ENCODE peak calls at places on chromosome 19, in four cellular contexts. I is effector memory CD4-positive, alpha-beta T cell; E is right cardiac atrium; C is CD8-positive, alpha-beta memory T cell. N is an unnamed sample.

GRCh38 chr19:32330149-32330548 is 15.3 kb upstream of the ZNF507 start:
- DNase-seq in I (no peak), E (no peak), C (no peak), N (no peak)

GRCh38 chr19:7795555-7796161 is 32.6 kb downstream of the CLEC4M start:
- DNase-seq in I (no peak), E (no peak), C (no peak), N (no peak)

GRCh38 chr19:35347930-35348298 is 212 bp downstream of the FFAR1 start:
- DNase-seq in I (no peak), E (no peak), C (no peak), N (no peak)

GRCh38 chr19:19578241-19578640 is 40.2 kb downstream of the CILP2 start:
- DNase-seq in I (no peak), E (no peak), C (no peak), N (no peak)

GRCh38 chr19:3808420-3809143 is 22.4 kb upstream of the MATK start:
- DNase-seq in I (no peak), E (no peak), C (no peak), N (no peak)

GRCh38 chr19:54462713-54463530 is 656 bp downstream of the LENG9 start:
- DNase-seq in I (peak; percentile 53), E (peak; percentile 93), C (peak; percentile 57), N (peak; percentile 69)

GRCh38 chr19:28878862-28879566 is 333.9 kb downstream of the UQCRFS1 start:
- DNase-seq in I (peak; percentile 40), E (peak; percentile 84), C (peak; percentile 25), N (peak; percentile 13)

GRCh38 chr19:48051345-48052033 is 7.6 kb upstream of the CABP5 start:
- DNase-seq in I (no peak), E (no peak), C (no peak), N (no peak)

GRCh38 chr19:29478578-29479565 is 46.9 kb upstream of the VSTM2B start:
- DNase-seq in I (no peak), E (peak; percentile 64), C (no peak), N (no peak)

GRCh38 chr19:23436318-23436717 is 41.0 kb upstream of the ZNF91 start:
- DNase-seq in I (no peak), E (no peak), C (no peak), N (no peak)

GRCh38 chr19:18160792-18161690 is 8.1 kb downstream of the PIK3R2 start:
- DNase-seq in I (peak; percentile 76), E (peak; percentile 89), C (peak; percentile 78), N (peak; percentile 81)

GRCh38 chr19:41848666-41849065 is 3.8 kb downstream of the DMRTC2 start:
- DNase-seq in I (no peak), E (no peak), C (no peak), N (no peak)

GRCh38 chr19:56829586-56829985 is 10.9 kb downstream of the PEG3 start:
- DNase-seq in I (no peak), E (no peak), C (no peak), N (no peak)

GRCh38 chr19:35828694-35829301 is 16.2 kb upstream of the PRODH2 start:
- DNase-seq in I (peak; percentile 16), E (peak; percentile 85), C (no peak), N (peak; percentile 41)

GRCh38 chr19:35928507-35928906 is 7.7 kb upstream of the LRFN3 start:
- DNase-seq in I (no peak), E (no peak), C (no peak), N (no peak)

DNA sequence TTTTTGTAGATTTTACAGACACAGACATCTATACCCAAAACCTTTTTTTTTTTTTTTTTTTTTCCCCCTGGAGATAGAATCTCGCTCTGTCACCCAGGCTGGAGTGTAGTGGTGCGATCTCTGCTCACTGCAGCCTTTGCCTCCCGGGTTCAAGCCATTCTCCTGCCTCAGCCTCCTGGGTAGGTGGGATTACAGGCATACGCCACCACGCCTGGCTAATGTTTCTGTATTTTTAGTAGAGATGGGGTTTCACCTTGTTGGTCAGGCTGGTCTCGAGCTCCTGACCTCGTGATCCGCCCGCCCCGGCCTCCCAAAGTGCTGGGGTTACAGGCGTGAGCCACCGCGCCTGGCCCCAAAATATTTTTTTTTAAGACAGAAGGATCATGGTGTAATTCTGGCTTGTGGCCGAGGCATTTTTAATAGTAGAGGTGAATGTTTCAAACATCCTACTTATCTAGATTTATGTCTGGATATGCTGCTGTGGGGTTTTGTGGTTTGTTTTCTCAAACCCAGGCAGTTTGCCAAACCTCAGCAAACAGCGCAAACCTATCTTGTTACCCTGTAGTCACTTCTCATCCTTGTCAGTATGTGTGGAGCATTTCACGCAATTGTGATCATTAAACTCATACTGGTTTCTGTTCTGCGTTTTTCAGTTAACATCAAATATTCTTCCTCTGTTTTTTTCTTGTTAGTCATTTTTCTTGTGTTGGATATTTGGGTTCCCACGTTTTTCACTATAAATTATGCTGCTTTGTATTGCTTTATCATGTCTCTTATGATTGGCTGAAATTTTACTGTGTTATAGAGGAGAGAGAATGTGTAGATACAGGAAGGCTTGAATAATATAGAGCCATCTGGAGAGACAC is 36.2 kb upstream of the GARRE1 start:
- DNase-seq in I (peak; percentile 50), E (no peak), C (peak; percentile 47), N (peak; percentile 82)
- H3K27ac ChIP-seq in I (no peak overlapping the region), E (no peak overlapping the region), C (no peak overlapping the region), N (peak overlapping the region; percentile 2)

GRCh38 chr19:1632462-1633268 is 19.8 kb downstream of the TCF3 start:
- DNase-seq in I (no peak), E (peak; percentile 43), C (no peak), N (no peak)

GRCh38 chr19:1630811-1631210 is 21.6 kb downstream of the TCF3 start:
- DNase-seq in I (no peak), E (peak; percentile 51), C (no peak), N (no peak)

GRCh38 chr19:1629256-1629808 is 23.1 kb downstream of the TCF3 start:
- DNase-seq in I (no peak), E (peak; percentile 24), C (no peak), N (no peak)

GRCh38 chr19:1631557-1632100 is 20.8 kb downstream of the TCF3 start:
- DNase-seq in I (no peak), E (peak; percentile 37), C (no peak), N (no peak)

DNA sequence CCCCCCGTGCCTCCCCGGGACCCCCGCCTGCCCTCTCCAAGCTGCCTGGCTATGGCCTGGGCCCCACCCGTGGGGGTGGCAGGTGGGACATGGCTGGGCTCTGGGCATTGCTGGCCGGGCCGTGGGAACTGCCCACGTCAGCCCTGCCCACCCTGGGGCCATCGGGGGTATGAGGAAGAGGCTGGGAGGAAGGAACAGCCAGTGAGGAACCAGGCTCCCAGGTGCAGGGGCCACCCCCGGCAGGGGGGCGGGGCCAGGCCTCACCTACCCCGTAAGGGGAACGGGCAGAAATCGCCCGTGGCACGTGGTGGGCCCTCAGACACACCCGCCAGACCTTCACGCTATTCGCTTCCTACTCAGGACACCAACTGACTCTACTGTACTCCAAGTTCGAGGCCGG is 22.4 kb downstream of the TCF3 start:
- DNase-seq in I (no peak), E (peak; percentile 24), C (no peak), N (no peak)
- H3K4me1 ChIP-seq in I (no peaks in the 10 kb centered on the region), E (no peaks in the 10 kb centered on the region), C (no peaks in the 10 kb centered on the region), N (no peaks in the 10 kb centered on the region)

GRCh38 chr19:791605-792360 is 5.5 kb upstream of the PTBP1 start:
- DNase-seq in I (no peak), E (no peak), C (no peak), N (no peak)
- H3K27ac ChIP-seq in I (no peak overlapping the region), E (peak overlapping the region; percentile 4), C (peak overlapping the region; percentile 67), N (no peak overlapping the region)

DNA sequence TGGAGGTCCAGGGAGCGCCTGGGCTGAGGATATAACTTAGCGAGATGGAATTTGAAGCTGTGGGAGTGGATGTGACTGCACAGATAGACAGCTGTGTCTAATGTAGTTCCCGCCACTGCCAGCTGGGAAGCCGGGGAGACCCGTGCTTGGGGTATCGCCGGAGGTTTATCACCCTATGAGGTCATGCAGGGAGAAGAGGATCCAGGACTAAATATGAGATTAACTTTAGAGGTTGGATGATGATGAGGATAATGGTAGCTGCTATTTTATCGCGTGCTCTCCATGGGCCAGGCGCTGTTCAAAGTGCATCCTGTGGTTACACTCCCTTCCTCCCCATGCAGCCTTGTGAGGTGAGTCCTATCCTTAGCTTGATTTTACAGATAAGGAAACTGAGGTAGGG is 19.9 kb downstream of the SSC5D start:
- DNase-seq in I (no peak), E (peak; percentile 26), C (no peak), N (no peak)
- H3K4me1 ChIP-seq in I (peaks cover 5% of the 10 kb centered on the region), E (no peaks in the 10 kb centered on the region), C (peaks cover 5% of the 10 kb centered on the region), N (peaks cover 4% of the 10 kb centered on the region)

DNA sequence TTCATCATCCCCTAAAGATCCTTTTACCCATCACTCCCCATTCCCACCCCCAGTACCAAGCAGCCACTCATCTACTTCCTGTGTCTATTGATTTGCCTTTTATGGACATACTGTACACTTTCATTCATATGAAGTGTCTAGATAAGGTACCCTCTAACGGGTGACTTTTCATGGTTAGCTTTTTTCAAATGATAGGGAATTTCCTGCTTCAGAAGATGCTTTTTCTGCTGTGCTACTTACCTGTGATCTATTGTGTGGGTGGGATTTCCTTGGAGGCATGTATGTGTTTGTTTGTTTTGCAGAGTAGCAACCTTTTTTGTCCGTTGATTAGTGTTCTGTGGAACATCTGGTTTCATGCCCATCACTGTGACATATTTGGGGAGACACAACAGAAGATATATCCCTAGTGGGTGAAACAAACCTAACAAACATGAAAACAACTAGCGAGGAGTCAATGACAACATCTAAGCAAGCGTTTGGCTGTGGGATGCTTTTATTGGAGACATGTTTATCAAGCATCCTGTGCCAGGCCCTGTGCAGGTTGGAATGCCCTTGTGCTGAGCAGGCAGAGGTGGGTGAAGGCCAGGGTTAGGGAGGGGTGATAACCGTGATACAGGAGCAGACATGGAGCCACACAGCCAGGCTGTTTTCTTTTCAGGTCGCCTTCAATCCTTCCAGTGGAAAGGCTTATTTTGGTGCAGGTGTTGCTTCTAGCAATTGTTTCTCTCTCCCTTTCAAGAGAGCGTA is 17.6 kb downstream of the SPINT2 start:
- DNase-seq in I (no peak), E (no peak), C (no peak), N (no peak)
- H3K27ac ChIP-seq in I (no peak overlapping the region), E (no peak overlapping the region), C (no peak overlapping the region), N (no peak overlapping the region)

DNA sequence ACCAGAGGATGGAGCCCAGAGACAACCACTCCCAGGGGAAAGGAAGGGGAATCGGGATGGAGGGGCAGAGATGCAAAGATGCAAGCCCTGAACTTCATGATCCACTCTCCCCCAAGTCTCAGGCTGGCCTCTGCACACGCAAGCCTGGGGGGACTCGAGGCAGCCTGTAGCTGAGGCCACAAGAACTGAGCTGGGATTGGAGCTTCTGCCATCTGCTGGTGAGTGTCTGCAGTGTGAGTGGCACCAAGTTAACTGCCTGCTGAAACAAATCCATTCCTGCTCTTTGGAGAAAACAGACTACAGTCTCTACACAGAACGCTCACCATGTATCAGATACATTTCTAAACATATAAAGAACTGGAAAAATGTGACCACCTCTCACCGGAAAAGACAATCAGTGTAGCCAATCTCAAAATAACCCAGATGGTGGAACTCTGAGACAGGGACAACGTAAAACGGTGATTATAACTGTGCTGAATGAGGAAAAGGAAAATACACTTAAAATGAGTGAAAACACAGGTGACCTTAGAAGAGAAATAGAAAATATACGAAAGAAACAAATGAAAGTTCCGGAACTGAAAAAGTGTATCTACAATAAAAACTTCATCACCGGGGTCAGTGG is 62.1 kb downstream of the KLF2 start:
- DNase-seq in I (peak; percentile 45), E (peak; percentile 72), C (peak; percentile 39), N (peak; percentile 66)
- H3K4me1 ChIP-seq in I (peaks cover 26% of the 10 kb centered on the region), E (peaks cover 3% of the 10 kb centered on the region), C (peaks cover 37% of the 10 kb centered on the region), N (peaks cover 32% of the 10 kb centered on the region)

GRCh38 chr19:49852631-49853126 is 1.7 kb downstream of the PTOV1 start:
- DNase-seq in I (no peak), E (peak; percentile 20), C (no peak), N (no peak)
- H3K27ac ChIP-seq in I (no peak overlapping the region), E (no peak overlapping the region), C (no peak overlapping the region), N (no peak overlapping the region)

GRCh38 chr19:21843081-21843480 is 7.1 kb upstream of the ZNF43 start:
- DNase-seq in I (no peak), E (no peak), C (no peak), N (no peak)

GRCh38 chr19:21851596-21852345 is 15.8 kb upstream of the ZNF43 start:
- DNase-seq in I (peak; percentile 88), E (peak; percentile 97), C (peak; percentile 91), N (peak; percentile 91)

GRCh38 chr19:21850636-21851255 is 14.8 kb upstream of the ZNF43 start:
- DNase-seq in I (no peak), E (no peak), C (no peak), N (no peak)

GRCh38 chr19:21848706-21849105 is 12.7 kb upstream of the ZNF43 start:
- DNase-seq in I (no peak), E (no peak), C (no peak), N (no peak)
- H3K4me1 ChIP-seq in I (no peaks in the 10 kb centered on the region), E (no peaks in the 10 kb centered on the region), C (peaks cover 6% of the 10 kb centered on the region), N (peaks cover 10% of the 10 kb centered on the region)

N was measured in CD4-positive, alpha-beta memory T cell.